ENCODE peak calls at places on chromosomes 13 and 19, in eight cellular contexts. J, S, U, E, M, W, Y and T are unnamed samples.

GRCh38 chr13:55673910-55674309 is 1466.8 kb upstream of the PRR20A start:
- DNase-seq in Y (no peak), E (no peak), S (no peak), J (no peak), W (no peak), U (no peak), M (no peak), T (no peak)

GRCh38 chr19:18098891-18099622 is 1.5 kb downstream of the MAST3 start:
- DNase-seq in M (no peak), S (peak; percentile 15), E (no peak), U (no peak), J (peak; percentile 53), W (no peak), Y (no peak), T (no peak)

GRCh38 chr13:98083936-98084335 is 59.0 kb upstream of the FARP1 start:
- DNase-seq in W (no peak), S (no peak), M (peak; percentile 15), E (no peak), J (no peak), Y (no peak), U (no peak), T (no peak)

GRCh38 chr19:4425531-4425930 is 23.1 kb downstream of the CHAF1A start:
- DNase-seq in M (peak; percentile 96), W (no peak), E (no peak), Y (peak; percentile 83), S (no peak), J (no peak), U (no peak), T (peak; percentile 57)

GRCh38 chr13:28037399-28037798 is 48.9 kb upstream of the URAD start:
- DNase-seq in W (no peak), S (no peak), U (no peak), J (peak; percentile 4), E (no peak), M (peak; percentile 57), Y (no peak), T (peak; percentile 28)

GRCh38 chr19:33755314-33756020 is 41.2 kb upstream of the KCTD15 start:
- DNase-seq in M (no peak), W (no peak), U (no peak), J (no peak), S (no peak), Y (no peak), E (no peak), T (no peak)

GRCh38 chr13:113407103-113407530 is 43.2 kb upstream of the GRTP1 start:
- DNase-seq in M (no peak), E (no peak), W (no peak), J (no peak), S (no peak), U (peak; percentile 49), Y (no peak), T (no peak)

GRCh38 chr19:17337675-17338439 is 504 bp downstream of the GTPBP3 start:
- DNase-seq in S (no peak), E (no peak), W (no peak), J (peak; percentile 58), Y (no peak), U (no peak), M (no peak), T (no peak)

GRCh38 chr19:30437869-30438268 is 65.7 kb downstream of the ZNF536 start:
- DNase-seq in M (no peak), U (no peak), J (no peak), E (no peak), S (no peak), Y (no peak), W (no peak), T (no peak)

GRCh38 chr13:91894311-91894710 is 495.9 kb downstream of the GPC5 start:
- DNase-seq in E (no peak), M (no peak), W (no peak), S (no peak), Y (peak; percentile 64), J (no peak), U (no peak), T (no peak)

GRCh38 chr13:67259208-67259607 is 29.1 kb upstream of the PCDH9 start:
- DNase-seq in U (no peak), E (no peak), Y (no peak), W (no peak), J (no peak), S (no peak), M (no peak), T (no peak)

GRCh38 chr13:67341406-67341805 is 111.3 kb upstream of the PCDH9 start:
- DNase-seq in U (no peak), S (no peak), Y (no peak), E (no peak), W (no peak), J (no peak), M (peak; percentile 53), T (no peak)

GRCh38 chr13:77337159-77337558 is 10.3 kb upstream of the MYCBP2 start:
- DNase-seq in J (no peak), E (no peak), W (no peak), U (no peak), S (no peak), M (no peak), Y (no peak), T (no peak)

GRCh38 chr19:58556633-58557252 is 1.7 kb downstream of the UBE2M start:
- DNase-seq in W (no peak), M (no peak), J (no peak), U (no peak), E (no peak), Y (no peak), S (no peak), T (no peak)

GRCh38 chr13:25890671-25891212 is 161.1 kb downstream of the SHISA2 start:
- DNase-seq in W (no peak), J (no peak), U (no peak), E (no peak), S (no peak), M (no peak), Y (no peak), T (no peak)

GRCh38 chr13:55013051-55013450 is 1984.4 kb downstream of the OLFM4 start:
- DNase-seq in Y (no peak), S (no peak), M (no peak), J (no peak), W (no peak), E (no peak), U (no peak), T (no peak)

GRCh38 chr13:101058841-101059240 is 357.5 kb downstream of the NALCN start:
- DNase-seq in S (no peak), U (no peak), Y (no peak), J (no peak), W (no peak), M (no peak), E (no peak), T (no peak)

GRCh38 chr13:103948477-103948876 is 882.3 kb upstream of the SLC10A2 start:
- DNase-seq in S (no peak), M (no peak), W (no peak), E (no peak), Y (no peak), J (no peak), U (no peak), T (no peak)

GRCh38 chr19:35249848-35250711 is 1.3 kb downstream of the LSR start:
- DNase-seq in Y (no peak), E (no peak), S (no peak), U (no peak), W (no peak), J (no peak), M (no peak), T (no peak)

GRCh38 chr13:71303144-71303543 is 563.9 kb downstream of the DACH1 start:
- DNase-seq in W (no peak), J (no peak), S (no peak), M (no peak), Y (no peak), E (no peak), U (no peak), T (no peak)

GRCh38 chr19:35712910-35713845 is 4.6 kb upstream of the KMT2B start:
- DNase-seq in U (no peak), M (no peak), E (no peak), Y (no peak), J (peak; percentile 86), W (no peak), S (no peak), T (no peak)

GRCh38 chr13:27053902-27054595 is 117.6 kb downstream of the USP12 start:
- DNase-seq in M (peak; percentile 88), E (no peak), J (no peak), U (no peak), Y (peak; percentile 73), W (no peak), S (no peak), T (peak; percentile 81)

GRCh38 chr13:99959538-99960230 is 11.9 kb downstream of the ZIC5 start:
- DNase-seq in Y (no peak), E (no peak), W (no peak), M (no peak), S (no peak), J (no peak), U (peak; percentile 44), T (no peak)